ENCODE peak calls at places on chromosomes 5 and 9, in six cellular contexts. Q is HuH-7.5; C is mammary epithelial cell; S is right cardiac atrium; A is activated CD8-positive, alpha-beta memory T cell treated with anti-CD3 and anti-CD28 coated beads, Interleukin-2, amount 10 ng/mL, durations not matched to agents 7 days and 5 days; X is retinal pigment epithelial cell. H is an unnamed sample.
A peak's percentile ranks its signal among the peaks of the same experiment; 100 is the strongest.

GRCh38 chr9:132946624-132947295 is 2.3 kb upstream of the TSC1 start:
- DNase-seq in Q (no peak), C (no peak), S (no peak), A (no peak), X (no peak), H (no peak)

GRCh38 chr5:179820127-179820482 is 600 bp upstream of the SQSTM1 start:
- DNase-seq in Q (no peak), C (no peak), S (peak; percentile 62), A (no peak), X (no peak), H (no peak)

GRCh38 chr5:108481355-108481931 is 99.5 kb upstream of the FBXL17 start:
- DNase-seq in Q (peak; percentile 3), C (peak; percentile 16), S (no peak), A (no peak), X (no peak), H (peak; percentile 35)

GRCh38 chr9:113912816-113913215 is 36.7 kb downstream of the ZNF618 start:
- DNase-seq in Q (no peak), C (no peak), S (no peak), A (no peak), X (no peak), H (no peak)

GRCh38 chr9:91682806-91683205 is 259.2 kb upstream of the NFIL3 start:
- DNase-seq in Q (no peak), C (peak; percentile 63), S (no peak), A (no peak), X (no peak), H (no peak)

GRCh38 chr9:132694144-132694543 is 23.9 kb downstream of the GTF3C4 start:
- DNase-seq in Q (no peak), C (peak; percentile 24), S (no peak), A (peak; percentile 42), X (no peak), H (peak; percentile 10)

GRCh38 chr5:2740051-2740848 is 11.2 kb downstream of the IRX2 start:
- DNase-seq in Q (no peak), C (peak; percentile 63), S (no peak), A (peak; percentile 12), X (no peak), H (no peak)

GRCh38 chr5:54624671-54625583 is 107.4 kb downstream of the SNX18 start:
- DNase-seq in Q (no peak), C (no peak), S (no peak), A (no peak), X (no peak), H (no peak)

GRCh38 chr9:87223397-87224246 is 274.0 kb upstream of the DAPK1 start:
- DNase-seq in Q (no peak), C (peak; percentile 14), S (peak; percentile 54), A (no peak), X (no peak), H (no peak)

GRCh38 chr9:14353222-14354056 is 39.5 kb upstream of the NFIB start:
- DNase-seq in Q (peak; percentile 75), C (peak; percentile 61), S (peak; percentile 99), A (peak; percentile 84), X (no peak), H (peak; percentile 75)

GRCh38 chr5:107610795-107611194 is 59.9 kb downstream of the EFNA5 start:
- DNase-seq in Q (no peak), C (no peak), S (no peak), A (no peak), X (no peak), H (no peak)

GRCh38 chr5:1445895-1446601 is 808 bp upstream of the SLC6A3 start:
- DNase-seq in Q (no peak), C (no peak), S (no peak), A (peak; percentile 16), X (no peak), H (no peak)

GRCh38 chr5:139022528-139022927 is 147.4 kb upstream of the LRRTM2 start:
- DNase-seq in Q (no peak), C (peak; percentile 71), S (no peak), A (no peak), X (no peak), H (no peak)

GRCh38 chr5:123865641-123866040 is 353.7 kb downstream of the CSNK1G3 start:
- DNase-seq in Q (no peak), C (no peak), S (no peak), A (no peak), X (no peak), H (no peak)

GRCh38 chr5:151384106-151384505 is 36.7 kb upstream of the SLC36A2 start:
- DNase-seq in Q (no peak), C (peak; percentile 26), S (no peak), A (no peak), X (no peak), H (no peak)

GRCh38 chr5:35717718-35718117 is 100.1 kb downstream of the SPEF2 start:
- DNase-seq in Q (no peak), C (no peak), S (no peak), A (no peak), X (no peak), H (no peak)

GRCh38 chr9:37511006-37511714 is 25.4 kb downstream of the POLR1E start:
- DNase-seq in Q (peak; percentile 37), C (no peak), S (no peak), A (no peak), X (no peak), H (no peak)

GRCh38 chr5:150457112-150457511 is 7.6 kb upstream of the RPS14 start:
- DNase-seq in Q (no peak), C (no peak), S (no peak), A (no peak), X (no peak), H (no peak)

GRCh38 chr9:135700525-135700924 is 1.2 kb upstream of the SOHLH1 start:
- DNase-seq in Q (no peak), C (no peak), S (no peak), A (no peak), X (no peak), H (no peak)

GRCh38 chr5:57692582-57693487 is 210.2 kb upstream of the ACTBL2 start:
- DNase-seq in Q (no peak), C (peak; percentile 98), S (peak; percentile 81), A (no peak), X (peak; percentile 99), H (peak; percentile 73)

GRCh38 chr9:69943146-69943545 is 100.5 kb upstream of the MAMDC2 start:
- DNase-seq in Q (no peak), C (no peak), S (no peak), A (no peak), X (no peak), H (no peak)